ENCODE peak calls at places on chromosomes 3 and 15, in four cellular contexts. D is heart left ventricle; V is CD4-positive, alpha-beta memory T cell; R is HepG2. S is an unnamed sample. For H3K4me1 and H3K27me3, the result is how much of the 10 kb centered on the place peaks cover.

GRCh38 chr15:58260911-58261267 is 122.7 kb downstream of the AQP9 start:
- DNase-seq in V (no peak), R (no peak), D (peak), S (no peak)

GRCh38 chr3:186207515-186207914 is 98.6 kb upstream of the ETV5 start:
- DNase-seq in D (no peak), R (no peak), V (no peak), S (no peak)

GRCh38 chr3:124137264-124137663 is 145.3 kb upstream of the ROPN1 start:
- DNase-seq in R (no peak), D (no peak), V (no peak), S (no peak)

GRCh38 chr3:168847293-168847883 is 751.7 kb upstream of the GOLIM4 start:
- DNase-seq in R (no peak), D (no peak), V (no peak), S (no peak)

GRCh38 chr3:24185738-24186384 is 240.8 kb downstream of the NR1D2 start:
- DNase-seq in D (peak), V (no peak), R (peak), S (no peak)

GRCh38 chr15:82113116-82113715 is 67.4 kb upstream of the MEX3B start:
- DNase-seq in R (no peak), D (no peak), V (no peak), S (no peak)

GRCh38 chr3:126668450-126669401 is 13.8 kb upstream of the TXNRD3 start:
- DNase-seq in D (no peak), R (no peak), V (no peak), S (no peak)

GRCh38 chr15:29952245-29952644 is 130.0 kb upstream of the TJP1 start:
- DNase-seq in R (no peak), V (no peak), D (no peak), S (no peak)

GRCh38 chr3:100492810-100493140 is 356 bp downstream of the TMEM45A start:
- DNase-seq in V (no peak), R (no peak), D (no peak), S (no peak)

DNA sequence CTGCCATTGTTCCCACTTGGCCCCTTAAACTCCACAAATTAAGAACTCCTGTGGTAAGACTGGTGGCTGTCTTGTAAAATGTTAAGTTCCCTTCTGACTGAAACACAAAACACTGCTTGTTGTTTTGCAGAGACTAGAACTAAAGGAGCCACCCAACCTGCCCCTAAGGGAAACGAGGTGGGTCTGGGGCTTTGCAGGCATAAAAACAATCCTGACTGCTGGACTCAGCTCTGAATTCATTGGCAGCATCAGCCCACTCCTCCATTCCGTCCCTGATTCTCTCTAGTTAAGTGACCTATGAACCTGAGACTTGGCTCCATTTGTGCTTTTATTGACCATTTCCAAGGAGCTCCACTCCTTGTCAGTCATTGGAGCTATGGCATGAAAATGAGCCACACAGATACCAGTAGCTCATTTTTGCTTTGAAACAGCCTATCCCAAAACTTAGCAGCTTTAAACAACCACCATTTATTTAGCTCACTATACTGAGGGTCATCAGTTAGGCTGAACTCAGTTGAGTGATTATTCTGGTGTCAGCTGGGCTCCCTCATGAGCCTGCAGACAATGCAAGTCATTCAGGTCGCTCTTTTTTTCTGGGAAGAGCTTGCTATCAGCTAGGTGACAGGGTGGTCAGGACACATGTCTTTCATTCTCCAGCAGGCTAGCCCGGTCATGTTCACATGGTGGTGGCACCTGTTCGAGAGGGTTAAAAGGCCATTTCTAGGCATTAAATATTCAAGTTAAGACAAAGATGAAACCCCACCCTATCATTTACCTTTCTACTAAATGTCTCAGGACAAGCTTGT is 175.1 kb upstream of the CTNNB1 start:
- DNase-seq in D (no peak), R (no peak), V (no peak), S (no peak)
- H3K4me1 ChIP-seq in D (under half), R (under half), V (under half), S (under half)

DNA sequence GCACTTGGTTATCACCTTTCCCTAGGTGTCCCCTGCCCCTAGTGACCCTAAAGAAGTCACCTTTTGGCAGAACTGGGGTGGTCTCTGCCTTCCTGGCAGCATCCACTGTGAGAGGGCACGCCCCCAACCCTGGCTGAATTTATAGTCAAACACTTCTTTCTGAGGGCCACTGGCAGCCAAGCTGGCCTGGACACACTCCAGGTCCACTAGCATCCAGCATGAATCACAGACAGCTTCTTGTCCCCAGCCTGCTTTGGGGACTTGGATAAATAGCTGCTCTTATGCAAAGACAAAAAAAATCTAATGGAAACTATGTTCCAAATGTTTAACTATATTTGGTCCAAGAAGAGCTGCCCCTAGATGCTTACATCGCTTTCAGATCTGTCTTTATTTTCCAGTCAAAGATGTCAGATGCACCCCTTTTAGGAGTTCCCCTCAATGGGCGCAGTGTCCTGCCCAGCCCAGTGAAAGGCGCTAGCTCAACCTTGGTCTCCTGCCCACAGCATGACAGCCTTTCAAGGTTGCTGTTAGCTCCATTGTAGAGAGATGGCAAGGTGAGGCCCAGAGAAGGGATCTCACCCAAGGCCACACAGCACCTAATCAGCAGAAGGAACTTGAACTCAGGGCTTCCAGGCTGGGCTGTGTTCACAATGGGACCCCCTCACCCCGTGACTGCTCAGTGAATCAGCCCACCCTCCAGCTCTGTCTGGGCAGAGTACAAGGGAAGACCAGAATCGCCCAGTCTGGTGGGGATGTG is 7.0 kb downstream of the RASL12 start:
- DNase-seq in D (no peak), V (no peak), R (no peak), S (no peak)
- H3K27me3 ChIP-seq in D (under half), V (under half), R (under half), S (under half)

DNA sequence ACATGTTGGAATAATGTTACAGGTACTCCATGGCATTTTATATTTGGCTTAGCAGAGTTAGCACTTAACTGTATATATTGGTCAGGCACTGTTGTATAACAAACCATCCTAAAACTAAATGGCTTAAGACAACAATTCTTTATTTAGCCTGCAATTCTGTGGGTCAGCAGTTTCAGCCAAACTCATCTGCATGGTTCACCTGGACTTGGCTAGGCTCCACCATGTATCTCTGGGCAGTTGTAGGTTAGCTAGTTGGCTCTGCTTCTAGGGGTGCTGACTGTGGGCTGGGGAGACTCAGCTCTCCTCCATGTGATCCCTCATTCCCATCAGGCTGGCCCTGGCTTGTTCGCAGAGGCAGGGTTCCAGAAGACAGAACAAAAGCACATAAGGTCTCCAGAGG is 34.4 kb downstream of the RARB start:
- DNase-seq in V (no peak), R (no peak), D (no peak), S (no peak)
- H3K4me1 ChIP-seq in V (under half), R (under half), D (under half), S (under half)

GRCh38 chr3:147409143-147410121 is at the start of gene ZIC1:
- DNase-seq in D (no peak), R (no peak), V (no peak), S (no peak)
- H3K27me3 ChIP-seq in D (half or more), R (under half), V (under half), S (half or more)

GRCh38 chr15:67168694-67169093 is 85.8 kb downstream of the AAGAB start:
- DNase-seq in R (no peak), V (no peak), D (no peak), S (no peak)
- H3K4me1 ChIP-seq in R (under half), V (under half), D (under half), S (under half)

GRCh38 chr15:77817434-77817833 is 184.7 kb upstream of the LINGO1 start:
- DNase-seq in R (no peak), D (no peak), V (no peak), S (no peak)
- H3K27me3 ChIP-seq in R (under half), D (under half), V (under half), S (under half)

GRCh38 chr15:40823572-40824343 is 4.8 kb downstream of the PPP1R14D start:
- DNase-seq in V (no peak), R (peak), D (no peak), S (no peak)
- H3K4me1 ChIP-seq in V (under half), R (half or more), D (under half), S (under half)

S was measured in effector memory CD4-positive, alpha-beta T cell.